ENCODE peak calls at places on chromosomes 4 and X, in four cellular contexts. V, D, C and J are unnamed samples.

GRCh38 chrX:153973127-153974002 is 811 bp downstream of the TMEM187 start:
- DNase-seq in V (peak; percentile 20), D (no peak), C (no peak), J (no peak)

GRCh38 chr4:3452376-3452775 is 10.6 kb downstream of the HGFAC start:
- DNase-seq in V (no peak), D (no peak), C (peak; percentile 50), J (peak; percentile 12)

GRCh38 chrX:96756491-96756890 is 71.8 kb downstream of the DIAPH2 start:
- DNase-seq in V (no peak), D (no peak), C (no peak), J (no peak)

GRCh38 chr4:128916832-128917231 is 107.3 kb downstream of the JADE1 start:
- DNase-seq in V (peak; percentile 2), D (no peak), C (no peak), J (no peak)

GRCh38 chr4:151215295-151215694 is 61.7 kb upstream of the PRSS48 start:
- DNase-seq in V (no peak), D (no peak), C (no peak), J (no peak)

GRCh38 chr4:26863512-26863911 is 2.9 kb downstream of the STIM2 start:
- DNase-seq in V (no peak), D (no peak), C (no peak), J (no peak)

GRCh38 chr4:84498203-84499026 is 677 bp downstream of the NKX6-1 start:
- DNase-seq in V (no peak), D (peak; percentile 62), C (peak; percentile 70), J (no peak)

GRCh38 chr4:128076465-128076864 is 15.4 kb downstream of the LARP1B start:
- DNase-seq in V (no peak), D (no peak), C (no peak), J (no peak)

GRCh38 chrX:17549005-17549685 is 174.1 kb downstream of the NHS start:
- DNase-seq in V (no peak), D (no peak), C (peak; percentile 23), J (no peak)

GRCh38 chr4:147284218-147284617 is 196.7 kb upstream of the EDNRA start:
- DNase-seq in V (no peak), D (no peak), C (no peak), J (no peak)

GRCh38 chrX:275476-275966 is 5.7 kb upstream of the PLCXD1 start:
- DNase-seq in V (no peak), D (peak; percentile 35), C (peak; percentile 45), J (no peak)

GRCh38 chrX:20412871-20413486 is 146.3 kb upstream of the RPS6KA3 start:
- DNase-seq in V (peak; percentile 4), D (no peak), C (no peak), J (peak; percentile 15)

GRCh38 chr4:56051049-56051709 is 102.4 kb downstream of the CEP135 start:
- DNase-seq in V (no peak), D (no peak), C (no peak), J (no peak)

GRCh38 chrX:64206556-64207162 is 1.2 kb upstream of the AMER1 start:
- DNase-seq in V (peak; percentile 3), D (peak; percentile 59), C (peak; percentile 28), J (peak; percentile 36)

GRCh38 chrX:107054978-107055377 is 55.0 kb upstream of the MORC4 start:
- DNase-seq in V (no peak), D (no peak), C (no peak), J (no peak)

GRCh38 chr4:71614626-71615025 is 169.3 kb downstream of the GC start:
- DNase-seq in V (no peak), D (no peak), C (no peak), J (no peak)

GRCh38 chrX:12951590-12951965 is 23.3 kb upstream of the TMSB4X start:
- DNase-seq in V (peak; percentile 52), D (no peak), C (no peak), J (no peak)

GRCh38 chrX:108537005-108537404 is 97.4 kb downstream of the COL4A5 start:
- DNase-seq in V (peak; percentile 24), D (no peak), C (peak; percentile 61), J (no peak)

GRCh38 chr4:150411527-150411926 is 170.4 kb upstream of the MAB21L2 start:
- DNase-seq in V (no peak), D (no peak), C (peak; percentile 2), J (no peak)

GRCh38 chr4:136742330-136742729 is 790.0 kb downstream of the PCDH18 start:
- DNase-seq in V (no peak), D (no peak), C (no peak), J (no peak)

GRCh38 chr4:98446499-98447375 is 185.6 kb downstream of the RAP1GDS1 start:
- DNase-seq in V (peak; percentile 65), D (no peak), C (no peak), J (no peak)

GRCh38 chr4:89836031-89836777 is 757 bp downstream of the SNCA start:
- DNase-seq in V (no peak), D (peak; percentile 61), C (peak; percentile 31), J (no peak)

GRCh38 chrX:97039363-97040029 is 155.8 kb downstream of the RPA4 start:
- DNase-seq in V (no peak), D (no peak), C (no peak), J (peak; percentile 28)

GRCh38 chr4:82363896-82364487 is 9.8 kb downstream of the HNRNPD start:
- DNase-seq in V (no peak), D (no peak), C (no peak), J (no peak)

GRCh38 chr4:84482564-84483563 is 16.2 kb downstream of the NKX6-1 start:
- DNase-seq in V (no peak), D (no peak), C (peak; percentile 54), J (no peak)

GRCh38 chr4:185212566-185212965 is 3.2 kb downstream of the SNX25 start:
- DNase-seq in V (no peak), D (no peak), C (no peak), J (no peak)

GRCh38 chr4:185211641-185212040 is 2.2 kb downstream of the SNX25 start:
- DNase-seq in V (no peak), D (no peak), C (no peak), J (no peak)

GRCh38 chr4:185211035-185211434 is 1.6 kb downstream of the SNX25 start:
- DNase-seq in V (peak; percentile 33), D (no peak), C (peak; percentile 30), J (no peak)

GRCh38 chr4:185210102-185210981 is 944 bp downstream of the SNX25 start:
- DNase-seq in V (peak; percentile 68), D (peak; percentile 71), C (peak; percentile 75), J (peak; percentile 38)

GRCh38 chr4:185209031-185209851 is at the start of gene SNX25:
- DNase-seq in V (peak; percentile 91), D (peak; percentile 89), C (peak; percentile 96), J (peak; percentile 90)
- TF ChIP-seq CTCF in V (peak; percentile 33), D (no peak), C (peak; percentile 37), J (peak; percentile 48)

DNA sequence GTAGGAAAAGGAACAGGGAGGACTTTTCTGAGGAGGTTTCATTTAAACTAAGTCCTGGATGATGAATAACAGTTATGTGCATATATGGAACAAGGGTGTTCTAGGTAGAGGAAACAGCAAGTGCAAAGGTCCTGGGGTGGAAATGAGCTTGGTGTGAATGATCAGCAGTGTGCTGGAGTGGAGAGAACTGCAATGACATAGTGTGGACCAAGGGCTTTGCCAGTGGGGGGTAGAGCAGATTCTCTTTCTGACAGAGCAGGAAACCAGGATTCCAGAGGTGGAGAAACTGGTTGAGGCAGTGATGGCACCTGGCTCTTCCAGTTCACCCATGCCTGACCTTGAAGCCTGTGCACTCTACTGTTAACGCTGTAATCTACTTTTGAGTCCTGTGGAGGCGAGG is 1.7 kb downstream of the PPP1R3F start:
- DNase-seq in V (no peak), D (peak; percentile 13), C (no peak), J (no peak)
- H3K4me1 ChIP-seq in V (peaks cover 32% of the 10 kb centered on the region), D (peaks cover 6% of the 10 kb centered on the region), C (peaks cover 7% of the 10 kb centered on the region), J (peaks cover 37% of the 10 kb centered on the region)

GRCh38 chrX:18676470-18676869 is 4.6 kb upstream of the RS1 start:
- DNase-seq in V (no peak), D (peak; percentile 33), C (peak; percentile 47), J (no peak)
- TF ChIP-seq CTCF in V (no peak), D (no peak), C (peak; percentile 52), J (peak; percentile 29)

DNA sequence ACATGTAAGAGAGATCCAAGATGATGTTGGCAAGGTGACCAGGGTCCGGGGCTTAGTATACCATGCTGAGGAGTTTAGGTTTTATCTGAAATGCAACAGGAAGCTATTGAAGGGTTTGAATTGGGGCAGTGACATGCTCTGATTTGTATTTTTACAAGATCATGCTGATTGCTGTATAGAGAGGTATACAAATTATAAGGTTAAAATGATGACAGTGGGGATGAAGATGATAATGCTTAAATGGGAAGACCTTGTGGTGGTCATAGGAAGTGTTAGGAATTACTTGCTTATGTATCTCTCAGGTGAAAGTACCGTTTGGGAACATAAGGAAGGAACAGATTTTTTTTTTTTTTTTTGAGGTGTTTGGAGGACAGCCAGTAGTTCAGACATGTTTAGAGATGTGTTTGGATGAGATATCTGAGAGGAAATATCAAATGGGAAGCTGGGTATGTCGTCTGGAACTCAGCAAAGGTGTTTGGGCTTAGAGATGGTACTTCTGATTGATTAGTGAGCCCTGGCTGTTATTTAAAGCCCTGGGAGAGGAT is 5.0 kb downstream of the BMP2K start:
- DNase-seq in V (no peak), D (no peak), C (no peak), J (no peak)
- H3K4me1 ChIP-seq in V (peaks cover 54% of the 10 kb centered on the region), D (peaks cover 4% of the 10 kb centered on the region), C (peaks cover 42% of the 10 kb centered on the region), J (peaks cover 94% of the 10 kb centered on the region)

GRCh38 chr4:120973207-120973606 is 50.7 kb upstream of the PRDM5 start:
- DNase-seq in V (no peak), D (no peak), C (no peak), J (no peak)

DNA sequence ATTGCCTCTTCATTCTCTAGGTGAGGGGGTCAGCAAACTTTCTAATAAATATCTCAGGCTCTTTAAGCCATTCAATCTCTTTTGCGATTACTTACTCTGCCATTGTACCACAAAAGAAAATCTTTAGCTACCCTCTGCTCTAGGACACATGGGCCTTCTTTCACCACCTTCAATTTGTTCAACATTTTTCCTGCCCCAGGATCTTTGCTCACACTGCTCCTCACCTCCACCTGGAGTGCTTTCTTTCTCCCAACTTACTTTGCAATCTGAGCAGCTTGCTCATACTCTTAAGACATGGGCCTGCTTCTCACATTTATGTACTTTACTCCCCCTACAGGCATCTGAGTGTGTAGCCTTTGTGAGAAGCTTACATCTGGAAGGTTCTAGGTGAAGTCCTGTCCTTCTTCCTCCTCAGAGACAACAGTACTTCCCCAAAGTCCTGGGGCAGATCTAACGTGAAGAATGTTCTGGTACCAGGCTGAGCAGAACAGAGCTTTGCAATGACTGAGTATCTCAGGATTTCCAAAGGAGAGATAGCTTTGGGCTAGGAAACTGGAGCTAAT is 55.0 kb upstream of the PRDM5 start:
- DNase-seq in V (peak; percentile 70), D (no peak), C (peak; percentile 31), J (no peak)
- TF ChIP-seq CTCF in V (peak; percentile 79), D (no peak), C (peak; percentile 46), J (peak; percentile 58)